ENCODE peak calls at places on chromosomes 5 and 9, in five cellular contexts. P, Y, V, N and F are unnamed samples. For H3K4me1, the result is how much of the 10 kb centered on the place peaks cover.

GRCh38 chr9:128150594-128151342 is 1.5 kb downstream of the LCN2 start:
- DNase-seq in P (no peak), Y (no peak), V (peak), N (no peak), F (no peak)

GRCh38 chr9:78167356-78167755 is 68.5 kb upstream of the CEP78 start:
- DNase-seq in P (no peak), Y (no peak), V (no peak), N (no peak), F (no peak)

GRCh38 chr5:178793156-178793555 is 62.7 kb upstream of the ZNF354A start:
- DNase-seq in P (no peak), Y (no peak), V (no peak), N (peak), F (no peak)

GRCh38 chr9:34072868-34073590 is 24.3 kb upstream of the UBAP2 start:
- DNase-seq in P (no peak), Y (peak), V (no peak), N (no peak), F (no peak)

GRCh38 chr5:108266235-108266634 is 115.7 kb downstream of the FBXL17 start:
- DNase-seq in P (no peak), Y (peak), V (no peak), N (no peak), F (no peak)

GRCh38 chr5:10689391-10690081 is 71.5 kb downstream of the DAP start:
- DNase-seq in P (no peak), Y (peak), V (peak), N (no peak), F (no peak)

GRCh38 chr5:36298546-36298945 is 3.2 kb downstream of the RANBP3L start:
- DNase-seq in P (no peak), Y (peak), V (no peak), N (no peak), F (no peak)

GRCh38 chr5:127011151-127011550 is 19.2 kb downstream of the MARCHF3 start:
- DNase-seq in P (no peak), Y (peak), V (no peak), N (no peak), F (no peak)

GRCh38 chr5:111017731-111018130 is 53.8 kb upstream of the TSLP start:
- DNase-seq in P (no peak), Y (peak), V (no peak), N (no peak), F (no peak)

GRCh38 chr9:84471816-84472215 is 131.3 kb upstream of the SLC28A3 start:
- DNase-seq in P (no peak), Y (no peak), V (no peak), N (no peak), F (no peak)

DNA sequence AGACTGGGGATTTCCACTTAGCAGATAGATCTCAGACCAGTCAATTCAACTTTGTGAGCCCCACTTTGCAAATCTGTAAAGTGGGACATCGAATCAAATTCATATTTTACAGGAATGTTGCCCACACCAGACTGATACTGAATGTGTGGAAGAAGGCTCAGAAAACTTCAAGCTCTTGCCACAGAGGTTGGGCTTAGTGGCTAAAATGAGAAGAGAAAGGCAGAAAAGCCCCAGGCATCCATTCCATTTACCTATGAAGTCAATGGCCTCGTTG is 1.7 kb downstream of the DUSP1 start:
- DNase-seq in P (no peak), Y (no peak), V (no peak), N (no peak), F (no peak)
- H3K4me1 ChIP-seq in P (half or more), Y (under half), V (under half), N (half or more), F (half or more)

GRCh38 chr9:108259917-108260675 is 595.7 kb downstream of the ACTL7B start:
- DNase-seq in P (no peak), Y (peak), V (no peak), N (no peak), F (no peak)
- H3K27ac ChIP-seq in P (no peak), Y (no peak), V (no peak), N (no peak), F (no peak)

GRCh38 chr5:56849671-56850070 is 34.3 kb downstream of the MAP3K1 start:
- DNase-seq in P (no peak), Y (no peak), V (no peak), N (no peak), F (peak)

GRCh38 chr5:56845277-56845676 is 29.9 kb downstream of the MAP3K1 start:
- DNase-seq in P (no peak), Y (no peak), V (no peak), N (no peak), F (no peak)

GRCh38 chr5:56845904-56846479 is 30.6 kb downstream of the MAP3K1 start:
- DNase-seq in P (no peak), Y (no peak), V (no peak), N (no peak), F (no peak)

GRCh38 chr5:56850423-56850822 is 35.1 kb downstream of the MAP3K1 start:
- DNase-seq in P (no peak), Y (no peak), V (no peak), N (no peak), F (no peak)

DNA sequence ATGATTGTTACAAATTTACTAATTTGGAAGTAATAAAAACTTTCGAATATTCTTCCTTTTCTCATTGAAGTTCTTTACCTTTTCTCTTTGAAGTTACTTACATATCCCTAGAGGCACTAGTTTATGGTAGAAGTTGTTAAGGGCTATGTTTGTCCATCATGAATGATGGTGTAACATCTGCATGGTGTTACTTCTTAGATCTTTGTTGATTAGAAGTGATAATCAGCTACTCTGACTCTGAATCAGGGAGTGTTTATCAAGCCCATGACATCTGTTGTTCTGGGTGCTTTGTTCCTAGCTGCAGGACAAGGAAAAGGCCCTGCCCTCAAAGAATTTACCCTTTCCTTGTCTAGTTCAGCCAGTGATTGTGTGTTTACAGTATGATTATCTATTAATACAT is 32.9 kb downstream of the MAP3K1 start:
- DNase-seq in P (no peak), Y (no peak), V (no peak), N (no peak), F (no peak)
- H3K4me1 ChIP-seq in P (under half), Y (under half), V (under half), N (half or more), F (half or more)

GRCh38 chr9:79663299-79663698 is 91.5 kb downstream of the TLE4 start:
- DNase-seq in P (no peak), Y (peak), V (no peak), N (no peak), F (no peak)
- H3K27ac ChIP-seq in P (no peak), Y (peak), V (no peak), N (no peak), F (no peak)

GRCh38 chr5:57408285-57408684 is 74.3 kb downstream of the ACTBL2 start:
- DNase-seq in P (no peak), Y (no peak), V (no peak), N (no peak), F (no peak)

GRCh38 chr5:57412680-57413079 is 69.9 kb downstream of the ACTBL2 start:
- DNase-seq in P (no peak), Y (no peak), V (no peak), N (no peak), F (no peak)

GRCh38 chr5:57412010-57412409 is 70.6 kb downstream of the ACTBL2 start:
- DNase-seq in P (no peak), Y (peak), V (no peak), N (no peak), F (no peak)

GRCh38 chr5:57408714-57409113 is 73.9 kb downstream of the ACTBL2 start:
- DNase-seq in P (no peak), Y (peak), V (no peak), N (no peak), F (no peak)

DNA sequence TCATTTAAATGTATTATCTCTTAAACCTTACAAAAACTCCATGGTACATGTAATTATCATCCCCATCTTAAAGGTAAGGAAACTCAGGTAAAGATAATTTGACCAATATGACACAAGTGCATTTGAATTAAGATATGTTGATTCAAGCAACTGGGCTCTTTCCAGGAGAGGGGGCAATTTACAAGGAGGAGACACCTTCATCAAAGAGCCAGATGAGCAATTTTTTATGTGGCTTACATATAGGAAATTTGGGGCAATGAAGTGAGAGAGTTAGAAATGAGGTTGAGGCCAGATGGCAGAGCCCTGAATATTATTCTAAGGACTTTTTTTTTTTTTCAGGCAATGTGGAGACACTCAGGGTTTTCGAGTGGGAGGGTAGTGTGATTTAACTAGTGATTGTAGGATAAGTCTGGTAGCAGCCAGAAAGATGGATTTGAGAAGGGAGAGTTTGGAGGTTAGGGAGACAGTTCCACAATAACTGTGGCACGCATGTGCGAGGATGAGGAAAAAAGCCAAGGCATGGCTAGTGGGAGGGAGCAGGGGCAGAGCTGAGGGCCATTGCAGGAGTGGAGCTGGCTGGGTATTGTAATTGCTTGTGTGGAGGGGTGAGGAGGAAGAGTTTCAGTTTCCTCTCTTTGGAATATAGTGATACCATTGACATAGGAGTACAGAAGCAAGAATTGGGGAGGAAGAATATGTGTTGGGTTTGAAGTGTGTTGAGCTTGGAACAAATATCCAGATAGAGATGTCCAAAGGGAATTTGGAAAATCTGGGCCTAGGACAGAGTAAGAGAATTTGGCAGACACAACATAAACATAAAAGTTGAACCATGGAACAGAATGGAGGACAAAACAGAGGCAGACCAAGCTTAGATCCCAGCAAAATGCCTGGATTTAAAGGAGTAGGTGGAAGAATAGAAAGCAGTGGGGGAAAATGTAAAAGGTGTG is 72.0 kb downstream of the ACTBL2 start:
- DNase-seq in P (no peak), Y (no peak), V (no peak), N (no peak), F (no peak)
- H3K4me1 ChIP-seq in P (under half), Y (under half), V (under half), N (under half), F (under half)

DNA sequence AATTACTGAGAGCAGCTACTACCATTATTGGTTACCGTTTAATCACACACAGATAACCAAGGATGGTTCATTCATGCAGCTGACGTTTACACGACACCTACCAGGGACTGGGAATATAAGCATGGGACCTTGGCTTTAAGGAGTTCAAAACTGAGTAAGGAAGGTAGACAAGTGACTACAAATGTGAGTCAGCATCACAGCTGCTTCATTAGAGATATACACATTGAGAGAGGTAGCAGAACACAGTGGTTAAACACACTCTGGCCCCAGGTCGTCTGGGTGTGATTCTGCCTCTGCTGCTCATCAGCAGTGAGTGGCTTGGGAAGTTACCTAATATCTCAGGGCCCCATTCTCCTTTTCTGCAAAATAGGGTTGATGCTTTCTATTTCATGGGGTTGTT is 268.6 kb downstream of the NR3C1 start:
- DNase-seq in P (no peak), Y (no peak), V (no peak), N (no peak), F (no peak)
- H3K27ac ChIP-seq in P (no peak), Y (no peak), V (no peak), N (peak), F (no peak)

GRCh38 chr9:90003046-90003355 is 398.2 kb downstream of the GADD45G start:
- DNase-seq in P (no peak), Y (no peak), V (no peak), N (peak), F (no peak)
- H3K4me1 ChIP-seq in P (under half), Y (under half), V (under half), N (half or more), F (under half)

GRCh38 chr5:9240431-9240830 is 305.4 kb downstream of the SEMA5A start:
- DNase-seq in P (no peak), Y (no peak), V (no peak), N (no peak), F (no peak)

GRCh38 chr5:9239626-9240025 is 306.2 kb downstream of the SEMA5A start:
- DNase-seq in P (no peak), Y (peak), V (no peak), N (no peak), F (no peak)

GRCh38 chr5:9245071-9245470 is 300.8 kb downstream of the SEMA5A start:
- DNase-seq in P (no peak), Y (peak), V (no peak), N (no peak), F (no peak)

GRCh38 chr5:9241459-9241858 is 304.4 kb downstream of the SEMA5A start:
- DNase-seq in P (no peak), Y (no peak), V (no peak), N (no peak), F (no peak)

DNA sequence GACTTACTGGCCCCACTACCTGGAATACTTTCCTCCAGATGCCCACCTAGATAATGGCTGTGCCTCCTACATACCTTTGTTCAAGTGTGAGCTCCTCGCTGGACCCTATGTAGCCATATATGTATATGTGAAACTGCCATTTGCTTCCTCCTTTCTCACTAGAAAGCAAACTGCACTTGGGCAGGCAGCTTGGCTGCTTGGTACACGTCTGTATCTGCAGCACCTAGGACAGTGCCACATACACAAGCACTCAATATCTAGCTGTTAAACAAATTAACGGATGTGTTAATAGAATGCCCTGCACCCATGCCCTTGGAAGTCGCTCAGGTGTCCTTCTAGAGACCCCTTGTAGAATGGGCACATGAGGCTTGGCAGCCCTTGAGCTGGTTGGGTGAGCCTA is 301.5 kb downstream of the SEMA5A start:
- DNase-seq in P (no peak), Y (no peak), V (no peak), N (no peak), F (no peak)
- H3K27ac ChIP-seq in P (peak), Y (no peak), V (no peak), N (no peak), F (no peak)

GRCh38 chr9:137052998-137053943 is 590 bp downstream of the ENTPD2 start:
- DNase-seq in P (no peak), Y (no peak), V (no peak), N (peak), F (no peak)
- H3K4me1 ChIP-seq in P (under half), Y (under half), V (under half), N (under half), F (under half)

DNA sequence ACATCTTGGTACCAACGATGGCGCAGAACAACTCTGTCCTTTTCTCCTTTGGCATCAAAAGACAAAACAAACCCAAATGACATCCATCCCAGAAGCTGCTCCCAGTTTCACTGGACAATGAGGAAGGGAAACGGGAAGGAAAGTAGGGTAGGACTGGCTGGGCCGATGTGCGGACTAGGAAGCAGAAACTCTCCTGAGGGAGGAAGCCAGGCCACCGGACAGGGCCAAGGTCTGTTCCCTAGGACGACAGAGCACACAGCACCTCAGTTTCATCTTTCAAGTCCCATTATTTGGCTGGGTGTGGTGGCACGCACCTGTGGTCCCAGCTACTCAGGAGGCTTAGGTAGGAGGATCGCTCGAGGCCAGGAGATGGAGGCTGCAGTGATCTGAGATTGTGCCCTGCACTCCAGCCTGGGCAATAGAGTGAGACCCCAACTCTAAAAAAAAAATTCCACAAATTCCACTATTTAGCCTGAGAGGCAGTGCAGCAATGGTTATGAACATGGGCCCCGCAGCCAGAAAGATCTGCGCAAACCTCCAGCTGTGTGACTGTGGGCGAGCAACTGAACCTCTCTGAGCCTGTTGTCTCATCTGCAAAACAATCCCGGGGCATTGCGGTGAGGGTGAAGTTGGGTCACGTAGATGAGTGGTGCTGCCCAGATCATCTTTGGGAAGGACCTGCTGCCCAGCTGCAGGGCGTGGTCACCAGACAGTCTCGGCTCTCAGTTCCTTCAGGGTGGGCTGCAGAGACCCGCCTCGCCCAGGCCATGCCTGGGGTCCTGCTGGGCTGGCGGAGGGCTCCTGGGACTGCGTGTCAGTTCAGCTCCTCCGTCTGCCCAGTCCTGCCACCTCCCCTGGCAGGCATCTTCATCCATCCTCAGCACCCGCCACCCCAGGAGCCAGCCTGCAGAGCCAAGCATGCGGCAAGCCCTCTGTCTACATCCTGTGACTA is 101.2 kb upstream of the RAPGEF1 start:
- DNase-seq in P (no peak), Y (no peak), V (no peak), N (no peak), F (no peak)
- H3K27ac ChIP-seq in P (no peak), Y (no peak), V (no peak), N (no peak), F (peak)